ENCODE peak calls at places on chromosomes 11 and 22, in five cellular contexts. One of them, this sample, is unnamed.

GRCh38 chr11:126391970-126392637 is 36.6 kb downstream of the ST3GAL4 start:
- DNase-seq in fibroblast of the aortic adventitia: no peak
- DNase-seq in activated B cell treated with CpG ODN at 0.5 μM for 24 hours: no peak
- DNase-seq in GM06990: no peak
- DNase-seq in kidney: no peak
- DNase-seq in this sample: no peak

GRCh38 chr22:33299245-33299956 is 241.2 kb upstream of the SYN3 start:
- DNase-seq in activated B cell treated with CpG ODN at 0.5 μM for 24 hours: peak
- DNase-seq in kidney: no peak
- DNase-seq in fibroblast of the aortic adventitia: no peak
- DNase-seq in GM06990: peak
- DNase-seq in this sample: peak

GRCh38 chr11:133029096-133029495 is 503.2 kb downstream of the OPCML start:
- DNase-seq in fibroblast of the aortic adventitia: no peak
- DNase-seq in activated B cell treated with CpG ODN at 0.5 μM for 24 hours: no peak
- DNase-seq in kidney: no peak
- DNase-seq in GM06990: no peak
- DNase-seq in this sample: no peak

GRCh38 chr11:5556596-5557188 is 8.4 kb upstream of the OR52H1 start:
- DNase-seq in GM06990: no peak
- DNase-seq in fibroblast of the aortic adventitia: no peak
- DNase-seq in kidney: no peak
- DNase-seq in activated B cell treated with CpG ODN at 0.5 μM for 24 hours: no peak
- DNase-seq in this sample: no peak

GRCh38 chr22:35306350-35306967 is 6.8 kb downstream of the TOM1 start:
- DNase-seq in kidney: no peak
- DNase-seq in fibroblast of the aortic adventitia: no peak
- DNase-seq in GM06990: no peak
- DNase-seq in activated B cell treated with CpG ODN at 0.5 μM for 24 hours: no peak
- DNase-seq in this sample: no peak

GRCh38 chr11:3217751-3218482 is 696 bp downstream of the MRGPRG start:
- DNase-seq in GM06990: no peak
- DNase-seq in activated B cell treated with CpG ODN at 0.5 μM for 24 hours: peak
- DNase-seq in fibroblast of the aortic adventitia: no peak
- DNase-seq in kidney: peak
- DNase-seq in this sample: no peak

GRCh38 chr11:37881741-37882140 is 1283.7 kb upstream of the RAG2 start:
- DNase-seq in kidney: no peak
- DNase-seq in activated B cell treated with CpG ODN at 0.5 μM for 24 hours: no peak
- DNase-seq in fibroblast of the aortic adventitia: no peak
- DNase-seq in GM06990: no peak
- DNase-seq in this sample: no peak

GRCh38 chr11:30586251-30587144 is at the start of gene MPPED2:
- DNase-seq in GM06990: peak
- DNase-seq in activated B cell treated with CpG ODN at 0.5 μM for 24 hours: peak
- DNase-seq in kidney: peak
- DNase-seq in fibroblast of the aortic adventitia: peak
- DNase-seq in this sample: peak

GRCh38 chr11:68038718-68039525 is at the start of gene TCIRG1:
- DNase-seq in kidney: peak
- DNase-seq in fibroblast of the aortic adventitia: peak
- DNase-seq in GM06990: peak
- DNase-seq in activated B cell treated with CpG ODN at 0.5 μM for 24 hours: peak
- DNase-seq in this sample: peak

GRCh38 chr11:69369210-69369609 is 75.3 kb downstream of the MYEOV start:
- DNase-seq in fibroblast of the aortic adventitia: no peak
- DNase-seq in activated B cell treated with CpG ODN at 0.5 μM for 24 hours: no peak
- DNase-seq in GM06990: no peak
- DNase-seq in kidney: no peak
- DNase-seq in this sample: no peak

GRCh38 chr11:34857463-34857862 is 58.7 kb downstream of the APIP start:
- DNase-seq in activated B cell treated with CpG ODN at 0.5 μM for 24 hours: no peak
- DNase-seq in GM06990: no peak
- DNase-seq in fibroblast of the aortic adventitia: no peak
- DNase-seq in kidney: no peak
- DNase-seq in this sample: no peak

GRCh38 chr11:8832571-8833260 is 78.3 kb upstream of the AKIP1 start:
- DNase-seq in fibroblast of the aortic adventitia: peak
- DNase-seq in kidney: peak
- DNase-seq in activated B cell treated with CpG ODN at 0.5 μM for 24 hours: peak
- DNase-seq in GM06990: peak
- DNase-seq in this sample: peak

GRCh38 chr11:92393218-92393617 is 168.6 kb downstream of the FAT3 start:
- DNase-seq in kidney: no peak
- DNase-seq in fibroblast of the aortic adventitia: no peak
- DNase-seq in GM06990: no peak
- DNase-seq in activated B cell treated with CpG ODN at 0.5 μM for 24 hours: no peak
- DNase-seq in this sample: no peak

GRCh38 chr11:19746081-19746480 is 33.4 kb downstream of the NAV2 start:
- DNase-seq in activated B cell treated with CpG ODN at 0.5 μM for 24 hours: no peak
- DNase-seq in GM06990: no peak
- DNase-seq in kidney: no peak
- DNase-seq in fibroblast of the aortic adventitia: no peak
- DNase-seq in this sample: no peak

GRCh38 chr11:116193321-116194114 is 579.3 kb downstream of the BUD13 start:
- DNase-seq in activated B cell treated with CpG ODN at 0.5 μM for 24 hours: no peak
- DNase-seq in fibroblast of the aortic adventitia: peak
- DNase-seq in kidney: peak
- DNase-seq in GM06990: no peak
- DNase-seq in this sample: no peak

GRCh38 chr22:50179937-50180726 is 5.6 kb upstream of the TRABD start:
- DNase-seq in fibroblast of the aortic adventitia: no peak
- DNase-seq in kidney: peak
- DNase-seq in activated B cell treated with CpG ODN at 0.5 μM for 24 hours: no peak
- DNase-seq in GM06990: no peak
- DNase-seq in this sample: no peak

GRCh38 chr22:45867118-45867905 is 109.7 kb downstream of the WNT7B start:
- DNase-seq in fibroblast of the aortic adventitia: no peak
- DNase-seq in GM06990: no peak
- DNase-seq in kidney: peak
- DNase-seq in activated B cell treated with CpG ODN at 0.5 μM for 24 hours: no peak
- DNase-seq in this sample: no peak

GRCh38 chr11:1572200-1573076 is at the start of gene DUSP8:
- DNase-seq in activated B cell treated with CpG ODN at 0.5 μM for 24 hours: peak
- DNase-seq in GM06990: peak
- DNase-seq in fibroblast of the aortic adventitia: peak
- DNase-seq in kidney: peak
- DNase-seq in this sample: peak

GRCh38 chr22:47071078-47071811 is 308.8 kb downstream of the TBC1D22A start:
- DNase-seq in fibroblast of the aortic adventitia: no peak
- DNase-seq in kidney: no peak
- DNase-seq in activated B cell treated with CpG ODN at 0.5 μM for 24 hours: no peak
- DNase-seq in GM06990: no peak
- DNase-seq in this sample: no peak

DNA sequence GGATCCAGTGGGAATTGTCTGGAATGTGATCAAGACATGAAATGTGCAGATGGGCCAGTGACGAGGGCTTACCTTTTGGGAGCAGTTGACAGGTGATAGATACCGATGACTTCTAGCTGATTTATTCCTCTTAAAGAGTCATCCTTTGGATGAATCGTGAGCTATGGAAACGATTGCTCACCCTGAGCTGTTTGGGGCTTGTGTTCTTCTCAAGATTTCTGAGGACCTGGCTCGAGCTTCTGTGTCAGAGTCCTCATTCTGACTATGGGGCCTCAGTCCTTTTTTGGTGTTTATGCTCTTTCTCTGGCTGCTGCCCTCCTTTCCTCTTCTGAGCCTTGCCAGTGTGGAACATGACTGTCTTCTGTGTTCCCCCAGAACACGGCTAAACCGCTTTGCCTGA is 11.9 kb upstream of the AMPD3 start:
- DNase-seq in kidney: no peak
- DNase-seq in GM06990: no peak
- DNase-seq in activated B cell treated with CpG ODN at 0.5 μM for 24 hours: no peak
- DNase-seq in fibroblast of the aortic adventitia: no peak
- DNase-seq in this sample: no peak
- TF ChIP-seq CTCF in kidney: no peak
- TF ChIP-seq CTCF in GM06990: no peak
- TF ChIP-seq CTCF in activated B cell treated with CpG ODN at 0.5 μM for 24 hours: no peak
- TF ChIP-seq CTCF in fibroblast of the aortic adventitia: no peak
- TF ChIP-seq CTCF in this sample: no peak

GRCh38 chr11:22730319-22730718 is 63.9 kb downstream of the GAS2 start:
- DNase-seq in activated B cell treated with CpG ODN at 0.5 μM for 24 hours: no peak
- DNase-seq in kidney: no peak
- DNase-seq in GM06990: no peak
- DNase-seq in fibroblast of the aortic adventitia: no peak
- DNase-seq in this sample: peak
- TF ChIP-seq CTCF in activated B cell treated with CpG ODN at 0.5 μM for 24 hours: no peak
- TF ChIP-seq CTCF in kidney: no peak
- TF ChIP-seq CTCF in GM06990: peak
- TF ChIP-seq CTCF in fibroblast of the aortic adventitia: no peak
- TF ChIP-seq CTCF in this sample: peak

GRCh38 chr11:61827573-61828378 is at the start of gene FADS2:
- DNase-seq in fibroblast of the aortic adventitia: peak
- DNase-seq in GM06990: peak
- DNase-seq in activated B cell treated with CpG ODN at 0.5 μM for 24 hours: peak
- DNase-seq in kidney: peak
- DNase-seq in this sample: peak
- TF ChIP-seq CTCF in fibroblast of the aortic adventitia: peak
- TF ChIP-seq CTCF in GM06990: no peak
- TF ChIP-seq CTCF in activated B cell treated with CpG ODN at 0.5 μM for 24 hours: no peak
- TF ChIP-seq CTCF in kidney: no peak
- TF ChIP-seq CTCF in this sample: no peak

GRCh38 chr22:40671796-40672360 is 7.4 kb upstream of the MCHR1 start:
- DNase-seq in kidney: no peak
- DNase-seq in activated B cell treated with CpG ODN at 0.5 μM for 24 hours: no peak
- DNase-seq in GM06990: no peak
- DNase-seq in fibroblast of the aortic adventitia: no peak
- DNase-seq in this sample: no peak

GRCh38 chr22:40673017-40673416 is 6.3 kb upstream of the MCHR1 start:
- DNase-seq in GM06990: no peak
- DNase-seq in activated B cell treated with CpG ODN at 0.5 μM for 24 hours: no peak
- DNase-seq in kidney: no peak
- DNase-seq in fibroblast of the aortic adventitia: no peak
- DNase-seq in this sample: no peak

GRCh38 chr22:40668611-40669390 is 10.5 kb upstream of the MCHR1 start:
- DNase-seq in kidney: no peak
- DNase-seq in activated B cell treated with CpG ODN at 0.5 μM for 24 hours: no peak
- DNase-seq in GM06990: no peak
- DNase-seq in fibroblast of the aortic adventitia: peak
- DNase-seq in this sample: no peak

GRCh38 chr22:40670058-40670457 is 9.2 kb upstream of the MCHR1 start:
- DNase-seq in kidney: no peak
- DNase-seq in GM06990: no peak
- DNase-seq in activated B cell treated with CpG ODN at 0.5 μM for 24 hours: no peak
- DNase-seq in fibroblast of the aortic adventitia: no peak
- DNase-seq in this sample: no peak

DNA sequence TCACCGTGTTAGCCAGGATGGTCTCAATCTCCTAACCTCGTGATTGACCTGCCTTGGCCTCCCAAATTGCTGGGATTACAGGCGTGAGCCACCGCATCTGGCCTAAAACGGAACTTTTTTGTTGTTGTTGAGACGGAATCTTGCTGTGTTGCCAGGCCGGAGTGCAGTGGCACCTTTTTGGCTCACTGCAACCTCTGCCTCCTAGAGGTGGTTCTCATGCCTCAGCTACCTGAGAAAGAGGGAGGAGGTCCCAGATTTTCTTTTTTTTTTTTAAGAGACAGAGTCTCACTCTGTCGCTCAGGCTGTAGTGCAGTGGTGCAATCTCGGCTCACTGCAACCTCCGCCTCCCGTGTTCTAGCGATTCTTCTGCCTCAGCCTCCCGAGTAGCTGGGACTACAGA is 7.9 kb upstream of the MCHR1 start:
- DNase-seq in GM06990: no peak
- DNase-seq in kidney: no peak
- DNase-seq in activated B cell treated with CpG ODN at 0.5 μM for 24 hours: no peak
- DNase-seq in fibroblast of the aortic adventitia: no peak
- DNase-seq in this sample: no peak
- TF ChIP-seq CTCF in GM06990: no peak
- TF ChIP-seq CTCF in kidney: no peak
- TF ChIP-seq CTCF in activated B cell treated with CpG ODN at 0.5 μM for 24 hours: no peak
- TF ChIP-seq CTCF in fibroblast of the aortic adventitia: no peak
- TF ChIP-seq CTCF in this sample: no peak

DNA sequence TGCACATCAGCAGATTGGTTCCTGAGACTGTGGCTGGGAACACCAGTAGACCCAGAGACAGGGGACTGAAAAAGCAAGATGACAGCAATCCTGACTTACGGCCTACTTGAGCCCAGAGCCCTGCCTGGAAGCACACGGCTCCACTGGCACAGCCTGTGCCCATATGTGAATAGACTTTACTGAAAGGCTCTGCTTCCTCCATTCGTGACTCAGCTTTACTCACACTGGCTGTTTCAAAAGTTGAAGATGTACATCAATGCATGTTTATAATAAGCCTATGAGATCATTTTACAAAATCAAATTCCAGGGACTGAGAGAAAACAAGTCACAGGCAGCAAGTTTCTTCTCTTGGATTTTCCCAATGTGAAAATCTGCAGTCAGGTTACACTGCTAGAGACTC is 134.7 kb upstream of the TEAD1 start:
- DNase-seq in fibroblast of the aortic adventitia: peak
- DNase-seq in GM06990: no peak
- DNase-seq in activated B cell treated with CpG ODN at 0.5 μM for 24 hours: no peak
- DNase-seq in kidney: no peak
- DNase-seq in this sample: no peak
- TF ChIP-seq CTCF in fibroblast of the aortic adventitia: no peak
- TF ChIP-seq CTCF in GM06990: no peak
- TF ChIP-seq CTCF in activated B cell treated with CpG ODN at 0.5 μM for 24 hours: no peak
- TF ChIP-seq CTCF in kidney: no peak
- TF ChIP-seq CTCF in this sample: no peak

DNA sequence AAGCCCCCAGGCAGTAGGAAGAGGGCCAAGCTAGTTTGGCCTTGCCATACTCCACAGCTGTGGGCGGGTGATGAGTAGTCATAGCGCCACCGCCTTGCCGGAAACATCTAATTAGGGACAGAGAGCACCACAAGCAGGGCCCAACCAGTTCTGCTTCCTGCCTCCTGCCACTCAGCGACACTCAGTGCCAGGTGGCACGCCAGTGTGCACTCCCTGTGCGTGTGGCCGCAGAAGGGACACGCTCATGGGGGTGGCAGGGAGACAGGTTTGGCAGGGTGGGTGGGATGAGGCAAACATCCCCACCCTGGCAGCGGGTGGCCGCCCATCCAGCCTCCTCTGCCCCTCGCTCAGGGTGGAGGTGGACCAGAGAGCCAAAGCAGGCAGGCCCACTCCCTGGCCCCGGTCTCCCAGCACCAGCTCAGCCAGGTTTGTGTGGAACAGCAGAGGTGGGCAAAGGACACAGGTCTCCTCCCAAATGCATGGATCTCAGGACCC is 4.9 kb downstream of the OVOL1 start:
- DNase-seq in GM06990: no peak
- DNase-seq in kidney: peak
- DNase-seq in activated B cell treated with CpG ODN at 0.5 μM for 24 hours: peak
- DNase-seq in fibroblast of the aortic adventitia: no peak
- DNase-seq in this sample: peak
- TF ChIP-seq CTCF in GM06990: no peak
- TF ChIP-seq CTCF in kidney: no peak
- TF ChIP-seq CTCF in activated B cell treated with CpG ODN at 0.5 μM for 24 hours: no peak
- TF ChIP-seq CTCF in fibroblast of the aortic adventitia: no peak
- TF ChIP-seq CTCF in this sample: peak

DNA sequence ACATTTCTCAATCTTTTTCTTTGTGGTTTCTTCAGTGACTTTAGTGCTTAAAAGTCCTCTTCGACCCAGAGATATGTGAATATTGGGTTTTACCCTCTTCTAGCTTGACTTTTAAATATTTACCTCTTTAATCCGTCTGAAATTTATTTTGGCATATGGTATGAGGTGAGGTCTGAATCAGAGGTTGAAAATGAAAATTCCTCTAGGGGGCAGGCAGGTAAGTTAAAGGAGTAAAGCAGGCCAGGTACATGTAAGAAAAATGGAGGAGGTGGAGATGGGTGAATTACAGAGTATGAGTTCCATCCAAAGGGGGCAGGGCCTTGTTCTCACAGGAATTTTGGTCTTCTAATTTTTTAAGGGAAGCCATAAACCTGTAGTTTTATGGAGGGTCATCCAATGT is 263.8 kb upstream of the NARS2 start:
- DNase-seq in activated B cell treated with CpG ODN at 0.5 μM for 24 hours: no peak
- DNase-seq in GM06990: no peak
- DNase-seq in fibroblast of the aortic adventitia: no peak
- DNase-seq in kidney: no peak
- DNase-seq in this sample: no peak
- TF ChIP-seq CTCF in activated B cell treated with CpG ODN at 0.5 μM for 24 hours: no peak
- TF ChIP-seq CTCF in GM06990: peak
- TF ChIP-seq CTCF in fibroblast of the aortic adventitia: no peak
- TF ChIP-seq CTCF in kidney: no peak
- TF ChIP-seq CTCF in this sample: no peak

This sample was measured in GM13977.